ENCODE peak calls at places on chromosomes 6 and 20, in five cellular contexts. P, Q, K, I and Y are unnamed samples.

GRCh38 chr6:81766482-81767069 is 14.1 kb upstream of the TENT5A start:
- DNase-seq in I (peak; percentile 23), Q (no peak), K (no peak), P (peak; percentile 76), Y (no peak)

GRCh38 chr6:56759521-56759920 is 116.8 kb upstream of the DST start:
- DNase-seq in P (no peak), I (no peak), K (no peak), Q (no peak), Y (no peak)

GRCh38 chr6:139490482-139490881 is 116.0 kb upstream of the CITED2 start:
- DNase-seq in Q (no peak), P (no peak), K (no peak), I (no peak), Y (no peak)

GRCh38 chr6:100255701-100256100 is 209.0 kb downstream of the SIM1 start:
- DNase-seq in K (no peak), I (no peak), Q (no peak), P (no peak), Y (no peak)

GRCh38 chr6:46320505-46320904 is 149.7 kb upstream of the ENPP5 start:
- DNase-seq in Q (no peak), I (peak; percentile 50), P (no peak), K (no peak), Y (no peak)

GRCh38 chr6:44725070-44725469 is 337.6 kb downstream of the CDC5L start:
- DNase-seq in K (no peak), P (no peak), Q (no peak), I (no peak), Y (no peak)

GRCh38 chr6:47126647-47127339 is 84.7 kb upstream of the ADGRF1 start:
- DNase-seq in Q (no peak), I (no peak), P (no peak), K (no peak), Y (no peak)

GRCh38 chr20:60115452-60115851 is 157.2 kb downstream of the CDH26 start:
- DNase-seq in K (no peak), I (no peak), Q (no peak), P (no peak), Y (no peak)

GRCh38 chr6:16694789-16695188 is 66.5 kb downstream of the ATXN1 start:
- DNase-seq in Q (no peak), P (no peak), I (no peak), K (no peak), Y (no peak)

GRCh38 chr6:27174958-27175357 is 72.5 kb upstream of the PRSS16 start:
- DNase-seq in K (no peak), Q (no peak), P (no peak), I (no peak), Y (no peak)

GRCh38 chr6:71289039-71289801 is 609 bp downstream of the OGFRL1 start:
- DNase-seq in Q (peak; percentile 72), K (peak; percentile 47), I (peak; percentile 43), P (peak; percentile 33), Y (no peak)

GRCh38 chr20:57985278-57985677 is 243.2 kb downstream of the ANKRD60 start:
- DNase-seq in K (no peak), P (no peak), I (no peak), Q (no peak), Y (no peak)

GRCh38 chr20:34112600-34113061 is 588 bp upstream of the EIF2S2 start:
- DNase-seq in P (peak; percentile 20), I (peak; percentile 45), Q (no peak), K (peak; percentile 84), Y (no peak)